ENCODE peak calls at places on chromosomes 1 and 21, in five cellular contexts. One of them, this sample, is unnamed.

GRCh38 chr1:221887091-221887746 is 145.3 kb upstream of the DUSP10 start:
- DNase-seq in Peyer's patch: no peak
- DNase-seq in Caco-2: no peak
- DNase-seq in cardiac muscle cell: no peak
- DNase-seq in fibroblast of pulmonary artery: peak
- DNase-seq in this sample: no peak

GRCh38 chr21:14076143-14076806 is 134.5 kb downstream of the LIPI start:
- DNase-seq in Peyer's patch: no peak
- DNase-seq in Caco-2: no peak
- DNase-seq in cardiac muscle cell: no peak
- DNase-seq in fibroblast of pulmonary artery: no peak
- DNase-seq in this sample: no peak

GRCh38 chr1:37056201-37056764 is 22.0 kb upstream of the GRIK3 start:
- DNase-seq in Peyer's patch: no peak
- DNase-seq in Caco-2: no peak
- DNase-seq in cardiac muscle cell: no peak
- DNase-seq in fibroblast of pulmonary artery: no peak
- DNase-seq in this sample: no peak

GRCh38 chr1:111369177-111369576 is 58.4 kb downstream of the OVGP1 start:
- DNase-seq in Peyer's patch: no peak
- DNase-seq in Caco-2: no peak
- DNase-seq in cardiac muscle cell: no peak
- DNase-seq in fibroblast of pulmonary artery: peak
- DNase-seq in this sample: no peak

GRCh38 chr1:246161626-246162025 is 345.5 kb downstream of the SMYD3 start:
- DNase-seq in Peyer's patch: no peak
- DNase-seq in Caco-2: no peak
- DNase-seq in cardiac muscle cell: no peak
- DNase-seq in fibroblast of pulmonary artery: peak
- DNase-seq in this sample: no peak

GRCh38 chr1:25550683-25551310 is 7.4 kb downstream of the LDLRAP1 start:
- DNase-seq in Peyer's patch: no peak
- DNase-seq in Caco-2: no peak
- DNase-seq in cardiac muscle cell: no peak
- DNase-seq in fibroblast of pulmonary artery: peak
- DNase-seq in this sample: no peak

GRCh38 chr21:46052703-46053651 is 44.9 kb upstream of the COL6A2 start:
- DNase-seq in Peyer's patch: no peak
- DNase-seq in Caco-2: no peak
- DNase-seq in cardiac muscle cell: no peak
- DNase-seq in fibroblast of pulmonary artery: peak
- DNase-seq in this sample: peak

GRCh38 chr21:26148071-26148470 is 22.5 kb downstream of the APP start:
- DNase-seq in Peyer's patch: no peak
- DNase-seq in Caco-2: peak
- DNase-seq in cardiac muscle cell: peak
- DNase-seq in fibroblast of pulmonary artery: peak
- DNase-seq in this sample: no peak

GRCh38 chr1:159055181-159055621 is 21.4 kb downstream of the AIM2 start:
- DNase-seq in Peyer's patch: no peak
- DNase-seq in Caco-2: no peak
- DNase-seq in cardiac muscle cell: no peak
- DNase-seq in fibroblast of pulmonary artery: no peak
- DNase-seq in this sample: no peak

GRCh38 chr1:159051436-159051835 is 25.1 kb downstream of the AIM2 start:
- DNase-seq in Peyer's patch: no peak
- DNase-seq in Caco-2: no peak
- DNase-seq in cardiac muscle cell: no peak
- DNase-seq in fibroblast of pulmonary artery: no peak
- DNase-seq in this sample: no peak

GRCh38 chr1:159058751-159059150 is 17.8 kb downstream of the AIM2 start:
- DNase-seq in Peyer's patch: no peak
- DNase-seq in Caco-2: no peak
- DNase-seq in cardiac muscle cell: no peak
- DNase-seq in fibroblast of pulmonary artery: no peak
- DNase-seq in this sample: no peak

GRCh38 chr1:159054427-159054826 is 22.1 kb downstream of the AIM2 start:
- DNase-seq in Peyer's patch: no peak
- DNase-seq in Caco-2: no peak
- DNase-seq in cardiac muscle cell: no peak
- DNase-seq in fibroblast of pulmonary artery: no peak
- DNase-seq in this sample: no peak

DNA sequence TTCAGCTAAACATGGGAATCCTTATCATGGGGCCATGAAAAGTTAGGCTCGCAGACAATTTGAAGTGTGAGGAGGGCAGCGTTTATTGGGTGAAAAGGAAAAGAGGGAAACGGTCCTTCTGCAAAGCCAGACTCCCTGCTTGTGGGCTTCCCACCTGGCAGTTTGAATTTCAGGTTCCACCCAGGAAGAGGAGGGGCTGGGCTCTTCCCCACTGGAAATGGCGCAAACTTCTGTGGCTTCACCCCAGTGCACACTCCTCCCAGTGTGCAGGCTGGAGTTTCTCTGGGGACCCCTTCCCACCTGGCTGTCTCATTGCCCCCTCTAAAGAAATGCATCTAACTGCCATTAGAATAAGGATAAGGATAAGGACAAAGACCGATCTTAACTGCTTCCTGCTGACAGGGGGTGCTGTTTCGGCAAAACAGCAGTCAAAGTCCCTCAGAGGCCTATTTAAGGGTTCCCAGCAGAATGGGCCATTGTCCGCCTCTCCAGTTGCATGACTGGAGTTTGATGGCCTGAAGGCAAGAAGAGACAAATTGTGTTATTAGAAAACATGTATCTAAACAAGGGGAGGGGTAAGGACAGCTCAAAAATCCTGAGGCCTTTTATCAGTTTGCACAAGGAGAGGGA is 20.4 kb downstream of the AIM2 start:
- DNase-seq in Peyer's patch: no peak
- DNase-seq in Caco-2: no peak
- DNase-seq in cardiac muscle cell: no peak
- DNase-seq in fibroblast of pulmonary artery: peak
- DNase-seq in this sample: no peak
- TF ChIP-seq CTCF in Peyer's patch: no peak
- TF ChIP-seq CTCF in Caco-2: no peak
- TF ChIP-seq CTCF in cardiac muscle cell: no peak
- TF ChIP-seq CTCF in fibroblast of pulmonary artery: peak
- TF ChIP-seq CTCF in this sample: no peak

GRCh38 chr1:3431266-3431665 is 23.2 kb upstream of the ARHGEF16 start:
- DNase-seq in Peyer's patch: no peak
- DNase-seq in Caco-2: no peak
- DNase-seq in cardiac muscle cell: no peak
- DNase-seq in fibroblast of pulmonary artery: no peak
- DNase-seq in this sample: no peak
- TF ChIP-seq CTCF in Peyer's patch: no peak
- TF ChIP-seq CTCF in Caco-2: no peak
- TF ChIP-seq CTCF in cardiac muscle cell: peak
- TF ChIP-seq CTCF in fibroblast of pulmonary artery: no peak
- TF ChIP-seq CTCF in this sample: no peak

GRCh38 chr21:35048183-35048601 is 910 bp downstream of the RUNX1 start:
- DNase-seq in Peyer's patch: peak
- DNase-seq in Caco-2: no peak
- DNase-seq in cardiac muscle cell: no peak
- DNase-seq in fibroblast of pulmonary artery: no peak
- DNase-seq in this sample: peak

GRCh38 chr21:35050348-35051286 is 1.5 kb upstream of the RUNX1 start:
- DNase-seq in Peyer's patch: no peak
- DNase-seq in Caco-2: no peak
- DNase-seq in cardiac muscle cell: no peak
- DNase-seq in fibroblast of pulmonary artery: no peak
- DNase-seq in this sample: no peak

GRCh38 chr21:35051287-35051818 is 2.3 kb upstream of the RUNX1 start:
- DNase-seq in Peyer's patch: peak
- DNase-seq in Caco-2: peak
- DNase-seq in cardiac muscle cell: peak
- DNase-seq in fibroblast of pulmonary artery: peak
- DNase-seq in this sample: peak

GRCh38 chr21:35046880-35047229 is 2.2 kb downstream of the RUNX1 start:
- DNase-seq in Peyer's patch: no peak
- DNase-seq in Caco-2: no peak
- DNase-seq in cardiac muscle cell: no peak
- DNase-seq in fibroblast of pulmonary artery: no peak
- DNase-seq in this sample: no peak

DNA sequence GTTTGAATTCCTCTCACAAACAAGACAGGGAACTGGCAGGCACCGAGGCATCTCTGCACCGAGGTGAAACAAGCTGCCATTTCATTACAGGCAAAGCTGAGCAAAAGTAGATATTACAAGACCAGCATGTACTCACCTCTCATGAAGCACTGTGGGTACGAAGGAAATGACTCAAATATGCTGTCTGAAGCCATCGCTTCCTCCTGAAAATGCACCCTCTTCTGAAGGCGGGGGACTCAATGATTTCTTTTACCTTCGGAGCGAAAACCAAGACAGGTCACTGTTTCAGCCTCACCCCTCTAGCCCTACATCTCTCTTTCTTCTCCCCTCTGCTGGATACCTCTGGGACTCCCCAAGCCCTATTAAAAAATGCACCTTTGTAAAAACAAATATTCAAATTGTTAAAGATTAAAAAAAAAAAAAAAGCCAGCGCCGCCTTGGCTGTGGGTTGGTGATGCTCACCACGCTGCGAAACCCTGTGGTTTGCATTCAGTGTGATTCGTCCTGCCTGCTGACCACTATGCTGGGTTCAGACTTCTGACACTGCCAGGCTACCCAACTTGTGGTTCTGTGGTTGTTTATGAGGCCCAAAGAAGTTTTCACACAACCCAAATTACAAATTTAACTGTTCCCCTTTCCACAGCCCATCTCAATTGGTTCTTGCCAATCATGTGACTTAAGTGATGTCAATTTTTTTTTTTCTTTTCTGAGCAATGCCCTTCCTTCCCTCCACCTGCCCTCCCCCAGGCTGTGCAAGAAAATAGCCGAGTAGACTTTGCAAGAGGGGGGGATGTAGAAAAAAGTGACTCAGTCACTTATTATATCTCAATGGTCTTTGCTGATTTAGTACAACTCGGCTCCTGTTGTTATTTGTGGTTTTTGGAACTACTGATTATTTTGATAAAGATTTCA is at the start of gene RUNX1:
- DNase-seq in Peyer's patch: peak
- DNase-seq in Caco-2: no peak
- DNase-seq in cardiac muscle cell: no peak
- DNase-seq in fibroblast of pulmonary artery: peak
- DNase-seq in this sample: peak
- TF ChIP-seq CTCF in Peyer's patch: no peak
- TF ChIP-seq CTCF in Caco-2: no peak
- TF ChIP-seq CTCF in cardiac muscle cell: no peak
- TF ChIP-seq CTCF in fibroblast of pulmonary artery: no peak
- TF ChIP-seq CTCF in this sample: no peak

DNA sequence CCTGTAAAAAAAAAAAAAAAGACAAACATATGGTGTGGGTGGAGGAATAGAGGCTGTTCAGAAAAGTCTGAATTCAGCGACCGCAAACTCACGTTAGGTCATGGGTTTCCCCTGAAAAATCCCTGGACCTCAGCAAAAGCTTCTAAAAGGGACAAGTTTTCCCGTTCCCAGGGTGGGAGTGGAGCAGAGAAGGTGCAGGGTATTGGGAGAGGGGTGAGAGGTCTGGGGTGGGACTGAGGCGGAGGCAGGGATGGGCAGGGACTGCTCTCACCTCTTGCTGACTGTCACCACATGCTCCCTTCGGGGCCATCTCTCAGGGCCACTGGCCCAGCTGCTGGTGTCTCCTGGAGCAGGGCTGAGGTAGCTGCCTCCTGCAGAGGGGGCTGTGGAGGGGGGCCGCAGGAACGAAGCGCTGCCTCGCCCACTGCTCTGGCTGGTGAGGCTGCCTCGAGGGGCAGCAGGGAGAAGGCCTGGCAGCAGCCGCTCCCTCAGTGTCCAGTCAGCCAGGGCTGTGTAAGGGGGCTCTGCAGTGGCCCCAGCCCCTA is 2.7 kb upstream of the TAGLN2 start:
- DNase-seq in Peyer's patch: no peak
- DNase-seq in Caco-2: no peak
- DNase-seq in cardiac muscle cell: no peak
- DNase-seq in fibroblast of pulmonary artery: no peak
- DNase-seq in this sample: no peak
- TF ChIP-seq CTCF in Peyer's patch: no peak
- TF ChIP-seq CTCF in Caco-2: no peak
- TF ChIP-seq CTCF in cardiac muscle cell: no peak
- TF ChIP-seq CTCF in fibroblast of pulmonary artery: no peak
- TF ChIP-seq CTCF in this sample: no peak

GRCh38 chr1:197265168-197265567 is 2.9 kb upstream of the CRB1 start:
- DNase-seq in Peyer's patch: no peak
- DNase-seq in Caco-2: no peak
- DNase-seq in cardiac muscle cell: no peak
- DNase-seq in fibroblast of pulmonary artery: no peak
- DNase-seq in this sample: no peak

GRCh38 chr1:197268012-197268411 is at the start of gene CRB1:
- DNase-seq in Peyer's patch: no peak
- DNase-seq in Caco-2: no peak
- DNase-seq in cardiac muscle cell: peak
- DNase-seq in fibroblast of pulmonary artery: no peak
- DNase-seq in this sample: no peak

GRCh38 chr1:197272791-197273190 is 4.7 kb downstream of the CRB1 start:
- DNase-seq in Peyer's patch: no peak
- DNase-seq in Caco-2: no peak
- DNase-seq in cardiac muscle cell: no peak
- DNase-seq in fibroblast of pulmonary artery: peak
- DNase-seq in this sample: no peak

GRCh38 chr1:197269053-197269452 is 1.0 kb downstream of the CRB1 start:
- DNase-seq in Peyer's patch: no peak
- DNase-seq in Caco-2: no peak
- DNase-seq in cardiac muscle cell: peak
- DNase-seq in fibroblast of pulmonary artery: no peak
- DNase-seq in this sample: no peak
- TF ChIP-seq CTCF in Peyer's patch: no peak
- TF ChIP-seq CTCF in Caco-2: no peak
- TF ChIP-seq CTCF in cardiac muscle cell: no peak
- TF ChIP-seq CTCF in fibroblast of pulmonary artery: no peak
- TF ChIP-seq CTCF in this sample: no peak

DNA sequence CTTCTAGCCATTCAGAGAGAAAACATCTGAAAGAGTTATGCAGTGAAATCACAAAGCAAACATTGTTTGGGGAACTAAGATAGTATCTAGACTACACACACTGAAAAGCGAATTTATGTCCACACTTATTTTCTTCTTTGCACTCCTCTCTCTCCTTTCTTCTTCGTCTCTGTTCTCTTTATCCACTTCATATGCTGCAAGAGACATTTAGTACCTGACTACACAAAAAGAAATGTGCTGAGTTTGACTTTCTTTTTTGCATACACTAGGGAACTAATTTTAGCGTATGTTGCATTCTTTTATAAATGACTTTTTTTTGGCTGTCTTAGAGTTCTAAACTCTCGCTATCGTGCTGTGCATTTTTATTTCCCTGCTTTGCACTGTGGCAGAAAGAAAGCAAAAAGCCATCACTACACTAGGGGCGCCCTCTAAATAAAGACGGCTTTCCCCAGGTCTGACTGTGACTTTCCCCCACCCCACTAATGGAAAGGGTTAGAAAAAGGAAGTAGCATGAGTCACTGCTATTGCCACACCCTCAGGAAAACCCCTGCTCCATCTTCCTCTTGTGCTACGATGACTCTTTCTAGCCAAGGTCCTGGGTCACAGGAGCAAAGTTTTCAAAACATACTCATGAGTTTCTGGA is 65.7 kb downstream of the MAP3K7CL start:
- DNase-seq in Peyer's patch: peak
- DNase-seq in Caco-2: peak
- DNase-seq in cardiac muscle cell: no peak
- DNase-seq in fibroblast of pulmonary artery: peak
- DNase-seq in this sample: peak
- TF ChIP-seq CTCF in Peyer's patch: peak
- TF ChIP-seq CTCF in Caco-2: peak
- TF ChIP-seq CTCF in cardiac muscle cell: peak
- TF ChIP-seq CTCF in fibroblast of pulmonary artery: peak
- TF ChIP-seq CTCF in this sample: no peak

GRCh38 chr1:206722751-206723499 is 38.2 kb downstream of the MAPKAPK2 start:
- DNase-seq in Peyer's patch: no peak
- DNase-seq in Caco-2: no peak
- DNase-seq in cardiac muscle cell: no peak
- DNase-seq in fibroblast of pulmonary artery: no peak
- DNase-seq in this sample: no peak
- TF ChIP-seq CTCF in Peyer's patch: no peak
- TF ChIP-seq CTCF in Caco-2: no peak
- TF ChIP-seq CTCF in cardiac muscle cell: no peak
- TF ChIP-seq CTCF in fibroblast of pulmonary artery: no peak
- TF ChIP-seq CTCF in this sample: no peak

This sample was measured in natural killer cell.